ENCODE peak calls at places on chromosomes 7 and 10, in five cellular contexts. M is spleen; G is CD8-positive, alpha-beta memory T cell; N is dorsolateral prefrontal cortex; X is OCI-LY7. P is an unnamed sample.

GRCh38 chr10:9010093-9010492 is 955.6 kb downstream of the GATA3 start:
- DNase-seq in M (no peak), G (peak; percentile 78), N (no peak), X (no peak), P (no peak)

GRCh38 chr7:130488376-130489139 is 3.3 kb upstream of the MEST start:
- DNase-seq in M (no peak), G (no peak), N (no peak), X (no peak), P (no peak)

GRCh38 chr10:8133146-8133545 is 78.7 kb downstream of the GATA3 start:
- DNase-seq in M (no peak), G (no peak), N (no peak), X (no peak), P (no peak)

GRCh38 chr10:86225098-86225782 is 141.4 kb downstream of the GRID1 start:
- DNase-seq in M (no peak), G (no peak), N (no peak), X (no peak), P (no peak)

GRCh38 chr7:130276796-130277762 is 10.4 kb downstream of the CPA2 start:
- DNase-seq in M (no peak), G (no peak), N (no peak), X (no peak), P (no peak)

GRCh38 chr10:113331971-113332370 is 220.9 kb upstream of the HABP2 start:
- DNase-seq in M (no peak), G (no peak), N (no peak), X (no peak), P (no peak)

GRCh38 chr10:36574212-36574611 is 551.2 kb upstream of the ANKRD30A start:
- DNase-seq in M (no peak), G (no peak), N (no peak), X (no peak), P (no peak)

GRCh38 chr7:15839415-15840100 is 153.1 kb upstream of the MEOX2 start:
- DNase-seq in M (no peak), G (no peak), N (no peak), X (no peak), P (peak; percentile 33)

GRCh38 chr7:139181404-139181803 is 49.6 kb upstream of the UBN2 start:
- DNase-seq in M (no peak), G (no peak), N (no peak), X (no peak), P (no peak)

GRCh38 chr7:158284121-158284520 is 303.5 kb downstream of the PTPRN2 start:
- DNase-seq in M (peak; percentile 58), G (no peak), N (peak; percentile 43), X (no peak), P (no peak)

GRCh38 chr7:44151679-44152355 is 10.7 kb upstream of the MYL7 start:
- DNase-seq in M (no peak), G (no peak), N (no peak), X (no peak), P (no peak)

GRCh38 chr7:24197852-24198251 is 86.1 kb upstream of the NPY start:
- DNase-seq in M (no peak), G (no peak), N (no peak), X (no peak), P (no peak)

GRCh38 chr7:117019786-117020604 is 66.7 kb downstream of the ST7 start:
- DNase-seq in M (peak; percentile 74), G (no peak), N (peak; percentile 89), X (no peak), P (peak; percentile 33)

GRCh38 chr10:132238371-132239125 is 51.8 kb downstream of the DPYSL4 start:
- DNase-seq in M (peak; percentile 33), G (no peak), N (no peak), X (no peak), P (no peak)

GRCh38 chr7:152760384-152761115 is 998 bp downstream of the ACTR3B start:
- DNase-seq in M (no peak), G (peak; percentile 21), N (no peak), X (no peak), P (no peak)

GRCh38 chr7:116588641-116589594 is 64.1 kb downstream of the CAV1 start:
- DNase-seq in M (no peak), G (peak; percentile 28), N (no peak), X (peak; percentile 57), P (no peak)

GRCh38 chr7:157674715-157675426 is 338.1 kb downstream of the DNAJB6 start:
- DNase-seq in M (peak; percentile 71), G (no peak), N (no peak), X (no peak), P (no peak)

GRCh38 chr7:109101332-109101731 is 531.7 kb downstream of the DNAJB9 start:
- DNase-seq in M (no peak), G (no peak), N (no peak), X (no peak), P (no peak)

GRCh38 chr7:3757059-3757458 is 456.0 kb downstream of the SDK1 start:
- DNase-seq in M (no peak), G (no peak), N (no peak), X (no peak), P (no peak)

GRCh38 chr10:119495061-119495505 is 47.4 kb downstream of the RGS10 start:
- DNase-seq in M (no peak), G (no peak), N (no peak), X (no peak), P (no peak)

GRCh38 chr7:116776610-116777289 is 85.6 kb upstream of the CAPZA2 start:
- DNase-seq in M (no peak), G (no peak), N (no peak), X (no peak), P (no peak)

GRCh38 chr10:93435621-93436385 is 46.3 kb downstream of the MYOF start:
- DNase-seq in M (no peak), G (no peak), N (no peak), X (no peak), P (no peak)

GRCh38 chr7:117951711-117952280 is 78.6 kb upstream of the CTTNBP2 start:
- DNase-seq in M (no peak), G (no peak), N (no peak), X (no peak), P (no peak)

GRCh38 chr10:58435297-58435696 is 50.1 kb downstream of the TFAM start:
- DNase-seq in M (no peak), G (no peak), N (no peak), X (no peak), P (peak; percentile 36)

GRCh38 chr10:126563361-126563760 is 107.1 kb downstream of the C10orf90 start:
- DNase-seq in M (no peak), G (no peak), N (no peak), X (no peak), P (no peak)

GRCh38 chr10:126562209-126562680 is 108.2 kb downstream of the C10orf90 start:
- DNase-seq in M (no peak), G (no peak), N (no peak), X (no peak), P (no peak)

GRCh38 chr10:126561499-126562208 is 108.8 kb downstream of the C10orf90 start:
- DNase-seq in M (no peak), G (no peak), N (no peak), X (no peak), P (no peak)

GRCh38 chr10:126564297-126564888 is 106.1 kb downstream of the C10orf90 start:
- DNase-seq in M (no peak), G (no peak), N (no peak), X (no peak), P (no peak)

GRCh38 chr10:126558881-126559280 is 111.6 kb downstream of the C10orf90 start:
- DNase-seq in M (no peak), G (no peak), N (no peak), X (no peak), P (no peak)
- H3K27ac ChIP-seq in M (no peak overlapping the region), G (no peak overlapping the region), N (peak overlapping the region; percentile 99), X (no peak overlapping the region), P (no peak overlapping the region)

GRCh38 chr7:25384820-25385560 is 156.7 kb upstream of the NPVF start:
- DNase-seq in M (no peak), G (no peak), N (peak; percentile 40), X (no peak), P (no peak)

GRCh38 chr7:25382869-25383268 is 154.6 kb upstream of the NPVF start:
- DNase-seq in M (no peak), G (no peak), N (no peak), X (no peak), P (no peak)

GRCh38 chr7:25386311-25386744 is 158.0 kb upstream of the NPVF start:
- DNase-seq in M (no peak), G (no peak), N (peak; percentile 17), X (no peak), P (no peak)

GRCh38 chr7:25383402-25383801 is 155.1 kb upstream of the NPVF start:
- DNase-seq in M (no peak), G (no peak), N (no peak), X (no peak), P (no peak)

DNA sequence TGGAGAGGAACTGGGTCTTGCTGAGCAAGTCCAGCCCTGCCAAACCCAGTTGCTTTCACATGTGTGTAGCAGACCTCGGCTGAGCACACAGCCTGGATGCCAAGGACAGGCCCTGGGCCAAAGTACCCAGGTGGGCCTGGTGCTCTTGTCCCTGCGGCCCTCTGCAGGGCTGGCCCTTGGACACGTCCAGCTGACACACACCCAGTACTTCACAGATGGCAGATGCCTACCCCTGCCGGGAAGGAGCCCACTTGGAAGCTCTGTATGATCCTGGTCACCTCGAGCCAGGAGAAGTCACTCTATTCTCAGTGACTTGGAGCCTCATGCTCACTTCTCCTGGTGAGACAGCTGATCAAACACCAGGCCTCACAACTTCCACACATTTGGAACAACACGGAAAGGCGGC is 157.4 kb upstream of the NPVF start:
- DNase-seq in M (no peak), G (no peak), N (peak; percentile 27), X (no peak), P (no peak)
- H3K27ac ChIP-seq in M (peak overlapping the region; percentile 80), G (no peak overlapping the region), N (peak overlapping the region; percentile 58), X (no peak overlapping the region), P (no peak overlapping the region)

GRCh38 chr10:22453948-22454347 is 108.7 kb downstream of the SPAG6 start:
- DNase-seq in M (no peak), G (no peak), N (no peak), X (no peak), P (no peak)
- H3K27ac ChIP-seq in M (no peak overlapping the region), G (no peak overlapping the region), N (no peak overlapping the region), X (no peak overlapping the region), P (no peak overlapping the region)

GRCh38 chr10:77496941-77497420 is 140.6 kb downstream of the KCNMA1 start:
- DNase-seq in M (no peak), G (no peak), N (no peak), X (no peak), P (no peak)
- H3K27ac ChIP-seq in M (no peak overlapping the region), G (no peak overlapping the region), N (peak overlapping the region; percentile 52), X (no peak overlapping the region), P (no peak overlapping the region)

GRCh38 chr10:29784175-29784773 is 149.5 kb upstream of the SVIL start:
- DNase-seq in M (no peak), G (no peak), N (no peak), X (no peak), P (peak; percentile 56)

GRCh38 chr10:29791773-29792172 is 157.0 kb upstream of the SVIL start:
- DNase-seq in M (no peak), G (no peak), N (no peak), X (no peak), P (no peak)

GRCh38 chr10:29783211-29783947 is 148.6 kb upstream of the SVIL start:
- DNase-seq in M (no peak), G (no peak), N (no peak), X (no peak), P (no peak)

GRCh38 chr10:29790223-29790622 is 155.5 kb upstream of the SVIL start:
- DNase-seq in M (no peak), G (no peak), N (no peak), X (no peak), P (no peak)

GRCh38 chr10:29788113-29788512 is 153.3 kb upstream of the SVIL start:
- DNase-seq in M (no peak), G (no peak), N (no peak), X (no peak), P (no peak)
- H3K27ac ChIP-seq in M (no peak overlapping the region), G (no peak overlapping the region), N (no peak overlapping the region), X (no peak overlapping the region), P (no peak overlapping the region)

GRCh38 chr10:84517455-84518046 is 189.2 kb downstream of the CCSER2 start:
- DNase-seq in M (no peak), G (no peak), N (no peak), X (no peak), P (no peak)
- H3K27ac ChIP-seq in M (no peak overlapping the region), G (no peak overlapping the region), N (no peak overlapping the region), X (no peak overlapping the region), P (no peak overlapping the region)

P was measured in lung.